ENCODE peak calls at places on chromosome 3, in four cellular contexts. Z, O, A and W are unnamed samples.

GRCh38 chr3:72820405-72820804 is 27.8 kb downstream of the SHQ1 start:
- DNase-seq in A (peak; percentile 97), Z (peak; percentile 31), O (peak; percentile 71), W (no peak)

GRCh38 chr3:24830230-24831152 is 335.8 kb upstream of the THRB start:
- DNase-seq in A (no peak), O (no peak), Z (peak; percentile 8), W (no peak)

GRCh38 chr3:161108840-161109239 is 3.7 kb upstream of the B3GALNT1 start:
- DNase-seq in Z (no peak), A (no peak), O (no peak), W (peak; percentile 47)

GRCh38 chr3:30358871-30359270 is 247.5 kb upstream of the TGFBR2 start:
- DNase-seq in A (no peak), Z (no peak), O (no peak), W (no peak)

GRCh38 chr3:11480663-11481298 is 162.9 kb downstream of the VGLL4 start:
- DNase-seq in O (peak; percentile 83), Z (peak; percentile 15), A (peak; percentile 63), W (no peak)

GRCh38 chr3:53890726-53891499 is 746 bp downstream of the SELENOK start:
- DNase-seq in A (peak; percentile 53), Z (peak; percentile 54), O (peak; percentile 21), W (no peak)

GRCh38 chr3:77038928-77039605 is 832 bp upstream of the ROBO2 start:
- DNase-seq in A (no peak), O (no peak), Z (no peak), W (no peak)

GRCh38 chr3:180280601-180281000 is 243.9 kb upstream of the PEX5L start:
- DNase-seq in O (no peak), Z (no peak), A (no peak), W (no peak)

GRCh38 chr3:127802620-127803019 is 19.7 kb downstream of the MGLL start:
- DNase-seq in Z (no peak), A (no peak), O (no peak), W (no peak)

GRCh38 chr3:38824349-38824748 is 8.3 kb upstream of the SCN10A start:
- DNase-seq in A (no peak), Z (no peak), O (no peak), W (no peak)
- TF ChIP-seq POLR2A in A (no peak), Z (no peak), O (no peak), W (no peak)

DNA sequence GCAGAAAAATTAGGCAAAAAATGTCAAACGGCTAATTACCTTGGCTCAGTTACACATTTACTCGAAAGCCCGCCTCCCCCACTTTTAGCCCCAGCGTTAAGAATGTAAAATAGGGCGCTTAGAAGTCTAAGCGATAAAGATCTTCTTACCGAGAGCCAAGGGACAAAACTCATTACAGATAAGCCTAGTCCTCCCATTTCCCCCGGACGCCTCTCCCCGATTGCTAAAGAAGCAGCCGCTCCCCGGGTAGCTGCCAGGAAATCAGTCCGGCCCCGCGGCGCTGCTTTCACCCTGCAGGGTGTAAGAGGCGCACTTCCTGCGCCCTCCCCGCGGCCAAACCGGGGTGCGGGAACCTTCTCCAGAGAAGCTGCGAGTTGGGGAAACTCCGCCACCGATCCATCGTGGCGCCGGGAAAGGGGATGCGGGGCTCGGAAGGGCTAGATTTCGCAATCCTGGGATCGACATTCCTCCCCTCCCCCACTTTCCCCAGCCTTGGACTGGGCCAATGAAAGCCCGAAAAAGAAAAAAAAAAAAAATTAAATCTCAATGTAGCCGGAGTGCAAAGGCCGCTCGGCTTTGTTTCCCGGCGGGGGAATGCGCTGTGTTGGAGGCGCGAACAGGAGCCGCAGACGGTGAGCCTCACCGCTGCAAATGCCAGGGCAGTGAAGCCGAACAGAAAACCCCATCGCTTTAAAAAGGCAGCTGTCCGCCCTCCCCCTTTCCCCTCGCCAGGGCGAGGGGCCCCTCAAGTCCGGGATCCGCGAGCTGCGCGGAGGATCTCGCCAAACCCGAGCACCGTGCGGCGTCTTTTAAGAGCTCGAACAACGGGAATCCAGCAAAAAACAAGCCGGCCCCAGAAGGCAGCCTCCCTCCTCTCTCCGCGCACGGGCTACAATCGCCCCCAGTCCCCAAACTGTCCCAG is 658 bp upstream of the PTPRG start:
- DNase-seq in O (peak; percentile 84), Z (peak; percentile 78), A (peak; percentile 78), W (peak; percentile 81)
- TF ChIP-seq POLR2A in O (no peak), Z (peak; percentile 56), A (no peak), W (peak; percentile 28)

GRCh38 chr3:194247350-194247740 is 103.8 kb downstream of the CPN2 start:
- DNase-seq in A (no peak), Z (no peak), O (no peak), W (no peak)
- TF ChIP-seq POLR2A in A (no peak), Z (no peak), O (no peak), W (no peak)

GRCh38 chr3:133424937-133425869 is 25.3 kb downstream of the BFSP2 start:
- DNase-seq in O (no peak), A (no peak), Z (no peak), W (no peak)
- TF ChIP-seq POLR2A in O (no peak), A (no peak), Z (no peak), W (no peak)

GRCh38 chr3:69048990-69049389 is 3.1 kb downstream of the TMF1 start:
- DNase-seq in Z (no peak), A (no peak), O (no peak), W (no peak)

GRCh38 chr3:69052567-69052898 is 400 bp upstream of the TMF1 start:
- DNase-seq in Z (no peak), A (no peak), O (no peak), W (no peak)

DNA sequence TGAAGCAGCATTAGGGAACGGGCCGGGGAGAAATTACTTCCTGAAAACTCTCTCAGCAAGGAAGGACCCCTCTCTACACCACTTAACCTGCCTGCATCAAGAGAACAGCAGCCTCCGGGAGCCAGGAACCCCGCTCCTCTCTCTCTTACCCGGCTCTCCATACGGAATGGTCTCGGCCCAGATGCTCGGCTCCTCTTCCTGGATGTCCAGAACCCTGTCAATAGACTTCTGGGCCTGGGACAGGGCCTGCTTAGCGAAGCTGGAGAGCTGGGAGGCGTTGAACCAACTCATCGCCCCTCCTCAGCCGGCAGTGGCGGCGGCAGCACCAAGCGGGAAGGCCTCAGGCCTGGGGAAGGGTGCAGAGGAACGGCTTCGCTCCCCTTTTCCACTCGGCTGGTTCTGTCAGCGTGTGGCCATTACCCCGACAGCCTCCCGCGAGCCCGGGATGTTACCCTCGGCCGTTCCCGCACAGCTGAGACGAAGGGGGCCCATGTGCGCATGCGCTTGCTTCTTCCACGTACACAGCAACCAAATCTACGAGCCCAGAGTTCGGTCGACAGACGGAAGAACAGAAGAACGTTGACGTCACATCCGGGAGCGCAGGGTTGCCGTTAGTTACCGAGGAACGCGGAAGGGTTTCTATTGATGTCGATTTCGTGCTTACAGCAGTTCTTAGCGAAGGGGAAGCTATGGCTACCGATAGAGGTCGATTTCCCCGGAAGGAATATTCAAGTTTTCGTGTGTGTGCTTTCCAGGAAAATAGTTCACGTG is at the start of gene TMF1:
- DNase-seq in A (peak; percentile 99), Z (peak; percentile 98), O (peak; percentile 99), W (peak; percentile 82)
- TF ChIP-seq POLR2A in A (peak; percentile 84), Z (peak; percentile 91), O (peak; percentile 75), W (peak; percentile 89)

GRCh38 chr3:44430466-44430865 is 47.0 kb downstream of the ZNF445 start:
- DNase-seq in O (no peak), A (no peak), Z (no peak), W (no peak)

GRCh38 chr3:44439499-44440295 is 37.8 kb downstream of the ZNF445 start:
- DNase-seq in A (peak; percentile 97), O (peak; percentile 72), Z (peak; percentile 69), W (no peak)

GRCh38 chr3:44437800-44438199 is 39.7 kb downstream of the ZNF445 start:
- DNase-seq in O (no peak), Z (no peak), A (no peak), W (no peak)

GRCh38 chr3:44429459-44429858 is 48.0 kb downstream of the ZNF445 start:
- DNase-seq in O (no peak), Z (no peak), A (no peak), W (no peak)

DNA sequence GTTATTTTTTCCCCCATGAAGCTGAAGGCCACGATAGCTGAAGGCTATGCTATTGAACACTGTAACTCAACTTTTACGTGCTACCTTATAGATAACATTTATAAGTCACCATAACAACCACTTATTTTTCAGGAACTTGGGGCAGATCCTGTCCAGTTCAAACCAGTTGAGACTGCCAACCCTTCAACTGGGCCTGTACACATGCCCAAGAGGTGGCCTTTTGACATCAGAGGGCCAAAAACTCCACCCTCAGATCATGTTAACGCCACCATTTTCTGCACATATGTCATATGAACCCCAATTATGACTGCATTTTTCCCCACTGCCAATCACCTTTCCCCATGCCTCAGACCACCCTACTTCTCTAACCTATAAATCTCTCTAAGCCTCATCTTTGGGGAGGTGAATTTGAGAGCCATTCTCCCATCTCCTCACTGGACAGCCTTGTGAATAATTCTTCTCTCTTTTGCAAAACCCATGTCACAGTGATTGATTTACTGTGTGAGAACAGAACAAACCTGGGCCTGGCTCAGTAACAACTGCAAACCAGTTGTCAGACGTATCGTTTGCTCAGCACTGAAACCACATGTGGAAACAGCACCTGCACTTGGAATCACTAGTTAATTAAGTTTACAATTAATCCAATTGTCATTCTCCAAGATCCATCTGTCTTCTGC is 42.5 kb downstream of the ZNF445 start:
- DNase-seq in O (no peak), Z (no peak), A (no peak), W (no peak)
- TF ChIP-seq POLR2A in O (no peak), Z (no peak), A (no peak), W (no peak)